ENCODE peak calls at places on chromosomes 16 and 17, in four cellular contexts. One of them, this sample, is unnamed.
A peak's percentile ranks its signal among the peaks of the same experiment; 100 is the strongest.

GRCh38 chr16:80931985-80932720 is 74.5 kb downstream of the CMC2 start:
- DNase-seq in amniotic stem cell: no peak
- DNase-seq in stomach: peak; percentile 59
- DNase-seq in CD8-positive, alpha-beta T cell: no peak
- DNase-seq in this sample: peak; percentile 68

GRCh38 chr17:17494499-17495447 is 1.4 kb downstream of the RASD1 start:
- DNase-seq in amniotic stem cell: no peak
- DNase-seq in stomach: peak; percentile 63
- DNase-seq in CD8-positive, alpha-beta T cell: no peak
- DNase-seq in this sample: peak; percentile 60

GRCh38 chr17:79048826-79049755 is 25.1 kb downstream of the C1QTNF1 start:
- DNase-seq in amniotic stem cell: no peak
- DNase-seq in stomach: no peak
- DNase-seq in CD8-positive, alpha-beta T cell: no peak
- DNase-seq in this sample: no peak

GRCh38 chr16:54180421-54181359 is 105.9 kb downstream of the IRX3 start:
- DNase-seq in amniotic stem cell: no peak
- DNase-seq in stomach: no peak
- DNase-seq in CD8-positive, alpha-beta T cell: no peak
- DNase-seq in this sample: no peak

GRCh38 chr17:65797809-65798208 is 236.4 kb upstream of the AXIN2 start:
- DNase-seq in amniotic stem cell: no peak
- DNase-seq in stomach: no peak
- DNase-seq in CD8-positive, alpha-beta T cell: peak; percentile 36
- DNase-seq in this sample: peak; percentile 13

GRCh38 chr17:7548585-7549400 is at the start of gene TNFSF12:
- DNase-seq in amniotic stem cell: no peak
- DNase-seq in stomach: peak; percentile 55
- DNase-seq in CD8-positive, alpha-beta T cell: peak; percentile 52
- DNase-seq in this sample: peak; percentile 62

GRCh38 chr17:22268912-22269220 is 576.5 kb downstream of the KCNJ18 start:
- DNase-seq in amniotic stem cell: no peak
- DNase-seq in stomach: peak; percentile 10
- DNase-seq in CD8-positive, alpha-beta T cell: no peak
- DNase-seq in this sample: no peak

GRCh38 chr17:43438626-43439529 is 40.1 kb downstream of the ARL4D start:
- DNase-seq in amniotic stem cell: no peak
- DNase-seq in stomach: no peak
- DNase-seq in CD8-positive, alpha-beta T cell: no peak
- DNase-seq in this sample: no peak

GRCh38 chr16:22813223-22813945 is 578 bp upstream of the HS3ST2 start:
- DNase-seq in amniotic stem cell: no peak
- DNase-seq in stomach: peak; percentile 32
- DNase-seq in CD8-positive, alpha-beta T cell: no peak
- DNase-seq in this sample: peak; percentile 50

GRCh38 chr16:11224894-11225676 is 30.9 kb downstream of the SOCS1 start:
- DNase-seq in amniotic stem cell: no peak
- DNase-seq in stomach: peak; percentile 47
- DNase-seq in CD8-positive, alpha-beta T cell: peak; percentile 83
- DNase-seq in this sample: no peak

GRCh38 chr16:88442811-88443576 is 10.1 kb upstream of the ZFPM1 start:
- DNase-seq in amniotic stem cell: peak; percentile 33
- DNase-seq in stomach: peak; percentile 83
- DNase-seq in CD8-positive, alpha-beta T cell: peak; percentile 71
- DNase-seq in this sample: peak; percentile 74